ENCODE peak calls at places on chromosomes 6 and 20, in six cellular contexts. V is A549, P is endothelial cell of umbilical vein, I is GM12878, T is K562, S is HepG2. N is an unnamed sample.
A peak's percentile ranks its signal among the peaks of the same experiment; 100 is the strongest.

GRCh38 chr6:110876170-110876773 is 1.7 kb downstream of the AMD1 start:
- DNase-seq in V (peak; percentile 85), I (no peak), S (peak; percentile 78), P (peak; percentile 91), T (peak; percentile 89), N (peak; percentile 91)

GRCh38 chr20:15395457-15395856 is 1058.0 kb upstream of the FLRT3 start:
- DNase-seq in S (no peak), V (no peak), P (no peak), I (no peak), T (no peak), N (no peak)

GRCh38 chr6:105985816-105986632 is 100.1 kb upstream of the PRDM1 start:
- DNase-seq in S (no peak), I (no peak), P (no peak), V (no peak), T (no peak), N (peak; percentile 48)

GRCh38 chr6:109024784-109025183 is 69.9 kb downstream of the SESN1 start:
- DNase-seq in P (no peak), I (no peak), T (peak; percentile 17), S (no peak), V (no peak), N (peak; percentile 34)

GRCh38 chr6:27994616-27995015 is 37.6 kb downstream of the OR2B6 start:
- DNase-seq in P (no peak), T (no peak), I (no peak), S (no peak), V (no peak), N (no peak)

GRCh38 chr20:62052842-62053464 is 12.7 kb downstream of the TAF4 start:
- DNase-seq in S (no peak), T (no peak), P (no peak), V (no peak), I (no peak), N (no peak)

GRCh38 chr6:72890671-72891070 is 268.8 kb downstream of the KCNQ5 start:
- DNase-seq in V (no peak), S (no peak), T (no peak), P (no peak), I (no peak), N (no peak)

GRCh38 chr6:131258010-131258652 is 122.9 kb downstream of the AKAP7 start:
- DNase-seq in T (no peak), S (no peak), P (no peak), V (peak; percentile 13), I (no peak), N (no peak)

GRCh38 chr6:85612690-85613474 is 19.2 kb upstream of the SNX14 start:
- DNase-seq in V (peak; percentile 11), P (no peak), T (no peak), I (no peak), S (no peak), N (no peak)

GRCh38 chr20:63344616-63345327 is 16.4 kb downstream of the CHRNA4 start:
- DNase-seq in V (no peak), I (no peak), S (no peak), T (no peak), P (no peak), N (no peak)

GRCh38 chr20:4053516-4053919 is 38.2 kb upstream of the RNF24 start:
- DNase-seq in P (no peak), I (no peak), T (no peak), S (no peak), V (no peak), N (no peak)

GRCh38 chr20:63501818-63502670 is 3.2 kb upstream of the EEF1A2 start:
- DNase-seq in S (no peak), I (no peak), T (peak; percentile 90), P (no peak), V (no peak), N (no peak)

GRCh38 chr6:106039836-106040592 is 46.1 kb upstream of the PRDM1 start:
- DNase-seq in P (no peak), T (no peak), V (no peak), S (no peak), I (no peak), N (no peak)

DNA sequence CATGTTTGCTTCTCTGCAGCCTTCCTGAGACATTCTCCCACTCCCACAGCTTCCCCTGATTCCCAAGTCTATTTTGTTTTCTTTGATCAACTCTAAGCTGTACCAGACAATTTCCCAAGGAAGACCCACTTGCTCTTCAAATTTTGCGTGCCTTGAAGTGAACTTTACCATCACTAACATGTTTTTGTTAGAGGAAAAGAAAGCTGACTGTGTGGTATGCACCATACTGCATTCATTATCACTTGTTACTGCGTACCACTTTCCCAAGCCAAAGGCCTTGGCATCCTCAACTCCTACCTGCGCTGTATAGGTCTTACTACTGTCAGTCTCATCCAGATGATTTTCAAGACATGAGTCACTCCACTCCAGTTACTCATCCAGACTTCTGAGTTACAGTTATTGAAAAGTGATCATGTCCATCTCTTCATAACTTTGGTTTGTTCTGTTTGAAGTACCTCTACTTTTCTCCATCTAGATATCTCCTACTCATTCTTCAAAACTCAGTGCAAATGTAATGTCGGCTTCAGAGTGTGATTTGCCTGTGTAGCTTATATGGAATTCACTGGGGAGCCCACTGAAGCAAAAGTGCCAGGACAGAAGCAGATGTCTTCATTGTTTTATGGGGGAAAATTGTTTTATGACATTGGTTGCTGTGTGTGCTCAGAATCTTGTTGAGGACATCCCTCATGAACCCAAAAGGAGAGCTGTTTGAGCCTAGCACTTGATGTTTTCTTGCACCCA is 5.2 kb downstream of the RPS12 start:
- DNase-seq in V (no peak), T (peak; percentile 23), S (peak; percentile 12), P (no peak), I (no peak), N (peak; percentile 50)
- TF ChIP-seq MAX in V (no peak), T (no peak), S (no peak), P (no peak), I (no peak), N (no peak)

DNA sequence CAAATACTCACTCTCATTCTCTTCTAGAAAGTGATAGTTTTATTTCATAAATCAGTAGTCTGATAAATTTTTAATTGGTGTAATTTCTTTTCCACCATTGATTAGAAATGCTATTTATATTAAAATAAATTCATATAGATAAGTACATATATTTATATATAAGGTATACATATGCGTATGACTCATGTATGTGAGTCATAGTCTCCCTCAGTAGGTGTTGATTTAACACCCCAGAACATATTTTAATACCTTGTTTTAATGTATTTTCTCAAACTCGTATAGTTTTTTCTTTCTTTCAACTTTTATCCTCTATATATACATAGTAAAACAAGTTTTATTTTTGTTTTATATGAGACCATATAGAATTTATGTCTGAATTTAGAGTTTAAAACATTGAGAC is 130.4 kb downstream of the PLG start:
- DNase-seq in V (no peak), T (no peak), I (no peak), S (no peak), P (no peak), N (no peak)
- TF ChIP-seq MYC in V (no peak), T (no peak), I (no peak), S (no peak), P (no peak), N (no peak)

GRCh38 chr6:26240157-26240980 is 124.6 kb upstream of the BTN3A2 start:
- DNase-seq in I (peak; percentile 89), P (peak; percentile 85), T (no peak), V (no peak), S (no peak), N (peak; percentile 94)
- H3K4me3 ChIP-seq in I (peak overlapping the region; percentile 49), P (peak overlapping the region; percentile 66), T (no peak overlapping the region), V (no peak overlapping the region), S (no peak overlapping the region), N (peak overlapping the region; percentile 48)

GRCh38 chr6:158067436-158068015 is 85.9 kb downstream of the SYNJ2 start:
- DNase-seq in I (no peak), S (no peak), P (no peak), T (no peak), V (no peak), N (no peak)
- TF ChIP-seq MAX in I (no peak), S (no peak), P (no peak), T (no peak), V (no peak), N (no peak)

GRCh38 chr6:14182916-14183315 is 65.3 kb downstream of the CD83 start:
- DNase-seq in T (no peak), P (no peak), I (no peak), S (no peak), V (no peak), N (no peak)
- TF ChIP-seq MYC in T (no peak), P (no peak), I (no peak), S (no peak), V (no peak), N (no peak)

DNA sequence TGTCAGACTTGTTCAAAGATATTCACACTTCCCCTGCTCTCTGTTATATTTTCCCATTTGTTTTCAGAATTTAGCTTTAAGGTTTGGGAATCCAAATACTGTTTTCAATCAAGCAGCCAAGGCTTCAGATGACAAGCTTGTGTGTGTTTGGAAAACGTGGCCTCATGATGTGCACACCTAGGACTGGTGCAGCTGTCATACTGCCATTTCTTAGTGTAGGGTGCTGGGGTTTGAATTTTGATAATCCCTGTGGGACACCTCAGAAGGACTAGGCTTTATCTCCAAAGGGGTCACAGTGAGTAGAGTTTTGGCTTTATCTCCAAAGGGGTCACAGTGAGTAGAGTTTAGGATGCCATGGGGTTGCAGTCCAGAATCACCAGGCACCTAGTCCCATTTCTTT is 65.3 kb upstream of the JAG1 start:
- DNase-seq in P (no peak), V (no peak), T (no peak), S (no peak), I (no peak), N (no peak)
- H3K4me3 ChIP-seq in P (no peak overlapping the region), V (no peak overlapping the region), T (no peak overlapping the region), S (peak overlapping the region; percentile 36), I (no peak overlapping the region), N (no peak overlapping the region)

GRCh38 chr20:35434085-35435005 is 3.7 kb downstream of the GDF5 start:
- DNase-seq in T (no peak), P (no peak), S (no peak), V (no peak), I (no peak), N (no peak)
- TF ChIP-seq MAX in T (no peak), P (no peak), S (no peak), V (no peak), I (no peak), N (no peak)